ENCODE peak calls at places on chromosomes 2 and 18, in four cellular contexts. Y is right lobe of liver, K is breast epithelium, O is GM23248. U is an unnamed sample. For H3K27me3, the result is how much of the 10 kb centered on the place peaks cover.

GRCh38 chr18:7840445-7840844 is 273.3 kb downstream of the PTPRM start:
- DNase-seq in Y (no peak), K (no peak), O (no peak), U (no peak)

GRCh38 chr2:65728477-65729180 is 296.2 kb upstream of the SPRED2 start:
- DNase-seq in Y (no peak), O (no peak), K (no peak), U (no peak)

GRCh38 chr2:206494061-206494460 is 50.7 kb downstream of the ADAM23 start:
- DNase-seq in Y (no peak), O (no peak), K (no peak), U (no peak)

GRCh38 chr2:240156435-240157146 is 16.1 kb upstream of the OTOS start:
- DNase-seq in K (no peak), Y (peak), O (no peak), U (no peak)

GRCh38 chr18:61608306-61608705 is 275.1 kb downstream of the CDH20 start:
- DNase-seq in O (peak), K (no peak), Y (no peak), U (no peak)

GRCh38 chr2:95091885-95092555 is 29.6 kb downstream of the MRPS5 start:
- DNase-seq in Y (no peak), O (no peak), K (no peak), U (no peak)

GRCh38 chr2:64400103-64400728 is 53.7 kb upstream of the LGALSL start:
- DNase-seq in O (peak), Y (no peak), K (no peak), U (no peak)

GRCh38 chr2:9639000-9639602 is 8.3 kb upstream of the YWHAQ start:
- DNase-seq in K (no peak), O (peak), Y (no peak), U (no peak)

GRCh38 chr2:43676322-43677050 is at the start of gene C1GALT1C1L:
- DNase-seq in O (peak), K (peak), Y (no peak), U (no peak)

GRCh38 chr18:1408331-1408835 is 503.7 kb downstream of the ADCYAP1 start:
- DNase-seq in K (no peak), Y (no peak), O (no peak), U (no peak)

GRCh38 chr18:44601447-44601846 is 79.2 kb upstream of the SETBP1 start:
- DNase-seq in K (no peak), Y (no peak), O (peak), U (no peak)

GRCh38 chr2:100902833-100903405 is 83.0 kb downstream of the NPAS2 start:
- DNase-seq in K (no peak), O (peak), Y (no peak), U (no peak)

GRCh38 chr2:142868281-142868762 is 9.1 kb upstream of the KYNU start:
- DNase-seq in Y (peak), O (peak), K (peak), U (no peak)

GRCh38 chr2:112679484-112679883 is 33.7 kb downstream of the SLC20A1 start:
- DNase-seq in K (peak), O (peak), Y (no peak), U (no peak)

GRCh38 chr2:169815849-169816248 is 8.9 kb downstream of the METTL5 start:
- DNase-seq in O (peak), K (no peak), Y (no peak), U (no peak)

GRCh38 chr18:31489311-31489710 is 8.7 kb upstream of the DSG2 start:
- DNase-seq in K (no peak), O (no peak), Y (no peak), U (no peak)

GRCh38 chr2:24721470-24721869 is 71.7 kb downstream of the PTRHD1 start:
- DNase-seq in K (peak), O (peak), Y (peak), U (no peak)

GRCh38 chr2:188381614-188382013 is 89.9 kb downstream of the GULP1 start:
- DNase-seq in Y (no peak), O (peak), K (no peak), U (no peak)

GRCh38 chr2:875687-876615 is 74.7 kb upstream of the SNTG2 start:
- DNase-seq in Y (no peak), O (no peak), K (no peak), U (no peak)

GRCh38 chr2:1022178-1022577 is 71.5 kb downstream of the SNTG2 start:
- DNase-seq in Y (no peak), O (no peak), K (no peak), U (no peak)

GRCh38 chr2:167861574-167862193 is 385.7 kb downstream of the STK39 start:
- DNase-seq in K (no peak), O (no peak), Y (no peak), U (no peak)

GRCh38 chr2:100391735-100392515 is 25.5 kb downstream of the CHST10 start:
- DNase-seq in K (peak), Y (no peak), O (no peak), U (no peak)

GRCh38 chr2:238927746-238928519 is 80.0 kb downstream of the TWIST2 start:
- DNase-seq in O (no peak), Y (peak), K (no peak), U (no peak)

GRCh38 chr2:238930216-238930615 is 82.3 kb downstream of the TWIST2 start:
- DNase-seq in Y (peak), K (no peak), O (no peak), U (no peak)

GRCh38 chr2:238926761-238927611 is 79.1 kb downstream of the TWIST2 start:
- DNase-seq in Y (peak), K (no peak), O (no peak), U (no peak)

GRCh38 chr2:238929242-238930081 is 81.6 kb downstream of the TWIST2 start:
- DNase-seq in O (peak), K (no peak), Y (peak), U (no peak)

DNA sequence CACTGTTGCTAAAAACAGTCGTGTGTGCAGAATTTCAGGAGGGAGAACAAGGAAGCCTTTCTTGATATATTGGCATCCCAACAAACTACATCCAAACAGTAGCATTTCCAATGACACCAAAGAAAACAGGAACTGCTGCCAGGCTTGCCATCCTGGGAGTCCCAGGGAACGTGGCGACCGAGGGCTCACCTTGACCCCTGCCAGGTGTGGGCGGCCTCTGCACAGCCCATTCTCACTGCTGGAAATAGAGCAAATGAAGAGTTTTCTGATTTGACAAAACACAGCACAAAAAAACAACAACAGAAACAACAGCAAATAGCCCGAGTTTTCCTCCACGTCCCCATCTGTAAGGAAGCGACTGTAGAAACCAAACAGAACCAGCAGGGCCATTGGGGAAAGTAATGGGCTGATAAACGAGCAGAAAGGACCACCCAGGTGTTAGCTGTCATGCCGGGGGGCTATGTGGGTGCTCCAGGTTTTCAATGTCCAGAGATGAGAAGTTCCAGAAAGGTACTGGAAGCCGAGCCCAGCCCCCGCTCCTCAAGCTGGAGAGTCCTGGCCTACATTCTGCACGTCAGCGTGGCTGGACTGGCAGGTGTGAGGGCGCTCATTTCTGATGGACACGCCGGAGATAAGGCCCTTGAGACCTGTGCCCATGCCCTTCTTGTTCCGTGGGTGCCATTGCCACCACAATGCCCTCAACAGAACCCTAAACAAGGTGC is 80.8 kb downstream of the TWIST2 start:
- DNase-seq in Y (peak), O (no peak), K (no peak), U (no peak)
- H3K27me3 ChIP-seq in Y (under half), O (under half), K (under half), U (under half)

GRCh38 chr18:11071300-11071699 is 78.1 kb downstream of the PIEZO2 start:
- DNase-seq in K (no peak), O (no peak), Y (no peak), U (no peak)

GRCh38 chr18:11074879-11075278 is 74.5 kb downstream of the PIEZO2 start:
- DNase-seq in O (no peak), Y (no peak), K (no peak), U (no peak)

GRCh38 chr18:11077548-11078187 is 71.7 kb downstream of the PIEZO2 start:
- DNase-seq in O (no peak), Y (no peak), K (no peak), U (no peak)

GRCh38 chr18:11070593-11070992 is 78.8 kb downstream of the PIEZO2 start:
- DNase-seq in K (no peak), O (no peak), Y (no peak), U (no peak)

GRCh38 chr18:11072632-11073031 is 76.7 kb downstream of the PIEZO2 start:
- DNase-seq in O (no peak), Y (no peak), K (no peak), U (no peak)
- H3K27me3 ChIP-seq in O (under half), Y (under half), K (under half), U (under half)

GRCh38 chr2:45012733-45013132 is 3.5 kb upstream of the SIX2 start:
- DNase-seq in K (no peak), Y (no peak), O (no peak), U (no peak)

GRCh38 chr2:45009303-45009927 is at the start of gene SIX2:
- DNase-seq in Y (peak), O (peak), K (peak), U (no peak)

GRCh38 chr2:45009928-45010705 is 865 bp upstream of the SIX2 start:
- DNase-seq in Y (no peak), K (peak), O (peak), U (no peak)

GRCh38 chr2:45011621-45012602 is 2.7 kb upstream of the SIX2 start:
- DNase-seq in O (peak), K (no peak), Y (no peak), U (no peak)

GRCh38 chr2:45010706-45011036 is 1.4 kb upstream of the SIX2 start:
- DNase-seq in Y (no peak), K (no peak), O (peak), U (no peak)
- H3K27me3 ChIP-seq in Y (under half), K (under half), O (under half), U (half or more)

GRCh38 chr2:136126021-136126420 is 8.1 kb upstream of the CXCR4 start:
- DNase-seq in Y (no peak), K (no peak), O (no peak), U (no peak)
- H3K27me3 ChIP-seq in Y (under half), K (under half), O (under half), U (under half)

GRCh38 chr2:11527001-11527400 is 6.8 kb upstream of the GREB1 start:
- DNase-seq in K (no peak), Y (no peak), O (no peak), U (no peak)
- H3K27me3 ChIP-seq in K (under half), Y (under half), O (under half), U (under half)

U was measured in effector memory CD4-positive, alpha-beta T cell.